ENCODE peak calls at places on chromosomes 11 and 22, in four cellular contexts. F is GM23248, I is H54, R is NCI-H1105. O is an unnamed sample.

GRCh38 chr22:37546436-37547248 is 13.6 kb upstream of the CDC42EP1 start:
- DNase-seq in F (peak; percentile 87), R (no peak), I (peak; percentile 49), O (peak; percentile 87)

GRCh38 chr22:23068096-23068831 is 2.1 kb upstream of the GNAZ start:
- DNase-seq in I (no peak), F (no peak), R (no peak), O (no peak)

GRCh38 chr22:23217171-23218052 is 37.1 kb downstream of the BCR start:
- DNase-seq in F (no peak), R (no peak), I (no peak), O (no peak)

GRCh38 chr11:87007938-87008337 is 29.8 kb upstream of the TMEM135 start:
- DNase-seq in I (no peak), R (no peak), F (peak; percentile 40), O (peak; percentile 70)

GRCh38 chr11:19792510-19792909 is 79.9 kb downstream of the NAV2 start:
- DNase-seq in R (no peak), F (no peak), I (no peak), O (no peak)

GRCh38 chr11:63564056-63564784 is 1.0 kb upstream of the PLAAT2 start:
- DNase-seq in R (peak; percentile 41), I (no peak), F (no peak), O (no peak)

GRCh38 chr11:46649180-46649738 is 31.9 kb downstream of the ATG13 start:
- DNase-seq in F (peak; percentile 92), R (no peak), I (peak; percentile 76), O (peak; percentile 99)

GRCh38 chr11:102007567-102008437 is 39.4 kb upstream of the CFAP300 start:
- DNase-seq in R (peak; percentile 21), I (no peak), F (peak; percentile 70), O (peak; percentile 63)

GRCh38 chr11:17683378-17684161 is 35.8 kb upstream of the MYOD1 start:
- DNase-seq in R (no peak), F (peak; percentile 48), I (peak; percentile 77), O (peak; percentile 76)

GRCh38 chr22:32747588-32747987 is 53.9 kb upstream of the TIMP3 start:
- DNase-seq in I (no peak), R (no peak), F (no peak), O (no peak)

GRCh38 chr22:31278643-31279326 is 13.5 kb downstream of the PIK3IP1 start:
- DNase-seq in I (no peak), F (no peak), R (no peak), O (no peak)

GRCh38 chr11:67400251-67400941 is 1.3 kb downstream of the PPP1CA start:
- DNase-seq in I (no peak), R (no peak), F (peak; percentile 52), O (peak; percentile 18)